ENCODE peak calls at places on chromosomes 13 and 19, in four cellular contexts. U is fibroblast of pulmonary artery, C is adrenal gland, D is neuronal stem cell. H is an unnamed sample.

GRCh38 chr19:51751655-51752054 is at the start of gene FPR1:
- DNase-seq in U (peak), C (no peak), D (no peak), H (no peak)

GRCh38 chr13:82076421-82076820 is 1735.5 kb upstream of the SPRY2 start:
- DNase-seq in U (no peak), C (no peak), D (no peak), H (no peak)

GRCh38 chr13:99386911-99387788 is 80.0 kb upstream of the GPR183 start:
- DNase-seq in U (peak), C (peak), D (peak), H (peak)

GRCh38 chr19:31346184-31346583 is 3.1 kb downstream of the TSHZ3 start:
- DNase-seq in U (no peak), C (no peak), D (no peak), H (no peak)

GRCh38 chr19:7326105-7326877 is 22.4 kb upstream of the ARHGEF18 start:
- DNase-seq in U (peak), C (peak), D (no peak), H (peak)

GRCh38 chr13:106710267-106710666 is 142.3 kb upstream of the ARGLU1 start:
- DNase-seq in U (peak), C (no peak), D (no peak), H (peak)

GRCh38 chr19:1908364-1908678 is 3.1 kb downstream of the ADAT3 start:
- DNase-seq in U (no peak), C (no peak), D (no peak), H (no peak)

GRCh38 chr13:72205773-72206172 is 338.8 kb upstream of the DACH1 start:
- DNase-seq in U (no peak), C (no peak), D (no peak), H (no peak)

GRCh38 chr19:2409352-2409912 is 18.0 kb downstream of the TIMM13 start:
- DNase-seq in U (no peak), C (no peak), D (no peak), H (no peak)

GRCh38 chr19:57441979-57442752 is 7.0 kb downstream of the ZNF749 start:
- DNase-seq in U (no peak), C (no peak), D (no peak), H (no peak)

GRCh38 chr13:39777527-39778061 is 122.1 kb downstream of the COG6 start:
- DNase-seq in U (peak), C (no peak), D (no peak), H (peak)

GRCh38 chr13:99495478-99496321 is 5.6 kb upstream of the TM9SF2 start:
- DNase-seq in U (no peak), C (no peak), D (no peak), H (peak)

GRCh38 chr13:67063036-67063435 is 167.1 kb downstream of the PCDH9 start:
- DNase-seq in U (no peak), C (no peak), D (no peak), H (no peak)

GRCh38 chr13:28531195-28531955 is 36.4 kb upstream of the FLT1 start:
- DNase-seq in U (peak), C (peak), D (peak), H (peak)

GRCh38 chr19:7013678-7014077 is 7.6 kb downstream of the MBD3L2B start:
- DNase-seq in U (peak), C (no peak), D (no peak), H (peak)

GRCh38 chr13:26914624-26915023 is 154.0 kb upstream of the GPR12 start:
- DNase-seq in U (no peak), C (no peak), D (no peak), H (peak)

GRCh38 chr13:101289764-101290163 is 126.5 kb downstream of the NALCN start:
- DNase-seq in U (peak), C (peak), D (peak), H (peak)

GRCh38 chr19:36113895-36114762 is 546 bp downstream of the POLR2I start:
- DNase-seq in U (peak), C (peak), D (no peak), H (peak)

GRCh38 chr19:4390017-4390861 is 10.1 kb downstream of the SH3GL1 start:
- DNase-seq in U (peak), C (peak), D (no peak), H (no peak)

GRCh38 chr19:41445575-41445974 is 2.6 kb downstream of the ERICH4 start:
- DNase-seq in U (no peak), C (no peak), D (no peak), H (no peak)

GRCh38 chr13:53821632-53822031 is 793.0 kb downstream of the OLFM4 start:
- DNase-seq in U (no peak), C (no peak), D (no peak), H (no peak)

GRCh38 chr19:6373096-6373812 is 660 bp downstream of the ALKBH7 start:
- DNase-seq in U (peak), C (peak), D (peak), H (peak)

GRCh38 chr13:41746259-41746658 is 214.7 kb downstream of the VWA8 start:
- DNase-seq in U (peak), C (no peak), D (no peak), H (peak)

GRCh38 chr13:33454844-33455256 is 169.3 kb upstream of the STARD13 start:
- DNase-seq in U (peak), C (no peak), D (no peak), H (peak)

GRCh38 chr13:98214707-98215106 is 37.6 kb upstream of the RNF113B start:
- DNase-seq in U (no peak), C (no peak), D (no peak), H (peak)

GRCh38 chr13:79725841-79726240 is 244.9 kb downstream of the NDFIP2 start:
- DNase-seq in U (no peak), C (no peak), D (no peak), H (no peak)

GRCh38 chr13:91792054-91792453 is 393.6 kb downstream of the GPC5 start:
- DNase-seq in U (no peak), C (no peak), D (no peak), H (no peak)

GRCh38 chr19:12965812-12966135 is 3.6 kb upstream of the DAND5 start:
- DNase-seq in U (no peak), C (no peak), D (no peak), H (no peak)
- H3K4me3 ChIP-seq in U (no peak), C (no peak), D (peak), H (peak)

DNA sequence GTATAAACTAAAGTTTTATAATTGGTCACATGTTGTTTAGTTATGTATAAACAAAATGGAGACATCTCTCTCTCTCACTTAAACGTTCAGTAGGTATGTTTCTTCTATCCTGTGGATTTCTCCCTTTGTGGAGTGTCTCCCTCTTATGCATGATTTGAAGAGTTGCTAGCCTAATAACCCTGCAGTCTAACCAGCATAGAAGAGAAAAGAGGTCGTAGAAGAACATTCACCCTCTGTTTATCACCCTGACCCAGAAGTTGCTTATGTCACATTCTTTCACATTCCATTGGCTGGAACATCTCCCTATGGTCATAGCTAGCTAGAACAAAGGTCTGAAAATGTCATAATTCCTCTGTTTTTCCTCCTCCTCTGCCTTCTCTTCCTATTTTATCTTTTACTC is 176.8 kb upstream of the PCDH20 start:
- DNase-seq in U (no peak), C (no peak), D (no peak), H (no peak)
- H3K4me3 ChIP-seq in U (no peak), C (no peak), D (no peak), H (no peak)

DNA sequence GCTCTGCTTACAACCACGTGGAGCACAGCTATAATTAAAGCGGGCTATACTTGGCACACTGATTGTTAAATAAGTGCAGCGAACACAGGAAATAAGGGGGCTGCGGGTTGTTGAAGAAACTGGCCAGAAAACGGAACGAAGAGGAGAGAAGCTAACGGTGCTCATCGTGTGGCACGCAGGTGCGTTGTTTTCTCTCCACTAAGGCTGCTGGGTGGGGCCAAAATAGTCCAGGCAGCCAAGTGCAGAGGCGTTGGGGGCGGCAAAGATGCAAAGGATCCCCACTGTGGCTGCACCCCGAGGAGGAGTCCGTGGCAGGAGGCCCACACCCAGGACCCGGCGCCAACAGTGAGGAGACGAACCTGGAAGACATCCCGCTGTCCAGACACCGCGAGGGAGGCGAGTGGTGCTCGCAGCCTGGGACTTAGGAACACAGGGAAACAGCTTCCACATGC is 8.1 kb upstream of the ARL11 start:
- DNase-seq in U (no peak), C (no peak), D (no peak), H (peak)
- H3K4me3 ChIP-seq in U (no peak), C (no peak), D (no peak), H (peak)

GRCh38 chr19:38266070-38266469 is 1.7 kb downstream of the SPINT2 start:
- DNase-seq in U (no peak), C (no peak), D (no peak), H (no peak)

GRCh38 chr19:38264486-38265212 is at the start of gene SPINT2:
- DNase-seq in U (no peak), C (no peak), D (peak), H (no peak)

GRCh38 chr19:38265213-38265861 is 964 bp downstream of the SPINT2 start:
- DNase-seq in U (no peak), C (no peak), D (no peak), H (no peak)

GRCh38 chr19:38262585-38263268 is 1.6 kb upstream of the SPINT2 start:
- DNase-seq in U (no peak), C (no peak), D (no peak), H (no peak)

DNA sequence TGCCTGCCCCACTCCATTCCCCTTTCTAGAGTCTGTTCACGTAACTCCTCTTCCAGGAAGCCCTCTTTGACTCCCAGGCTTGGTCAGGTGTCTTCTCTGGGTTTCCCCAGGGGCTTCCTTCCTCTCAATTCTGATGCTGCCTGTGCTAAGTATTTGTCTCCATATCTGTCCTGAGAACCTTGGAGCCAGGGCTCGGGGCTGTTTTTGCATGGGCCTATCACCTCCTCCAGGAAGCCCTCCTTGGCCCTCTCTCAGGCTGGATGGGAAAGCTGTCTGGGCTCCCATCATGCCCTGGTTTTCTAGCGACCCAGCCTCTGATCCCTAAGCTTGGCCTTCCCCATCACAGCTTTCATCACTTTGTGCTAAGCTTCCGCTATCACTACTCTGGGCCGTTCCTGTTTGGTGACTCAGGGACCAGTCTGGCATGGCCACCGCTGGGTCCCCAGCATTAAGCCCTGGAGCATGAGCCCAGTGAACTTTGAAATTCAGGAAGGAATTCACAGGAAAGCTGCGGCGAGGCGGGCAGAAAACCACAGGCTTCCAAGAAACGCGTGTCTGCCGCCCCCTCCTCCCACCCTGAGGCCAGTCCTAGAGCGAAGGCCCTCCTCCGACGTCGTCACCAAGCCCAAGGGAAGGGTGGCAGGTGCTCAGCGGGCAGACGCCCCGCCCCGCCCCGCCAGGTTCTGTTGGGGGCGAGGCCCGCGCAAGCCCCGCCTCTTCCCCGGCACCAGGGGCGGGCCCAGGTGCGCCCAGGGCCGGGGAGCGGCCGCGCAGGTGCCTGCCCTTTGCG is 482 bp upstream of the SPINT2 start:
- DNase-seq in U (peak), C (peak), D (no peak), H (no peak)
- H3K4me3 ChIP-seq in U (peak), C (peak), D (peak), H (no peak)

GRCh38 chr19:18161691-18162039 is 8.7 kb downstream of the PIK3R2 start:
- DNase-seq in U (no peak), C (no peak), D (no peak), H (no peak)
- H3K4me3 ChIP-seq in U (peak), C (no peak), D (peak), H (no peak)

GRCh38 chr13:104416973-104417372 is 1350.8 kb upstream of the SLC10A2 start:
- DNase-seq in U (no peak), C (no peak), D (no peak), H (no peak)
- H3K4me3 ChIP-seq in U (no peak), C (no peak), D (no peak), H (no peak)

DNA sequence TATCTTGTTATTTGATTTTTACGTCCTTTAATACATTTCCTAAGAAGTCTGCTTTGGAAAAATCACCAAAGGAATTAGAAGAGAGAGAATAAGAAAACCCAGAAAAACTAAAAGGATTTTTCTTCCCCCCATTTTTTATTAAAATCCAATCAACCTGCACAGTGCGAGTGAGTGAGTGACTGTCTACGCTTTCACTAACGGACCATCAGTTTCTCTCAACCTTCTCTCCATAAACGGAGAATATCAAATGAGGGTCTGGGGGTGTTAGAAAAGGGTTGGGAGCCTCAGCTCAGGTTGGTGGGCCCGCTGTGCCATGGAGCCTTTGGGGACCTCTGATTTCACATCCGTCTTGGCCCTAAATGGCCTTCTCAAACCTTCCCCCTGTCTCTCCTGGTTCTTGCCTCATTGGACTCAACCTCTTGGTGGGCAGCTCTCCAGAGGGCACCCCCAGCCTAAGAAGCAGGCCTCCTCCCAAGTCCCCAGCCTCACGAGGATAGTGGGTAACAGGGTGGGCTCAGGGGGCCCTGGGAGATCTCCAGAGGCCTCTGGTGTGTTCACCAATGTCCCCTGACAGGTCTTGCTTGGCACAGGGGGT is 764 bp upstream of the LRP3 start:
- DNase-seq in U (no peak), C (no peak), D (no peak), H (no peak)
- H3K4me3 ChIP-seq in U (peak), C (no peak), D (no peak), H (peak)

GRCh38 chr19:48967346-48968178 is 2.5 kb downstream of the FTL start:
- DNase-seq in U (peak), C (peak), D (no peak), H (no peak)
- H3K4me3 ChIP-seq in U (peak), C (peak), D (no peak), H (peak)

H was measured in MG63.